ENCODE peak calls at places on chromosomes 7 and 10, in four cellular contexts. T is WERI-Rb-1, M is IMR-90, Y is kidney. W is an unnamed sample.

GRCh38 chr7:134504660-134505164 is 22.7 kb upstream of the AKR1B10 start:
- DNase-seq in T (no peak), M (no peak), Y (no peak), W (no peak)

GRCh38 chr10:49113741-49114141 is 1.6 kb downstream of the VSTM4 start:
- DNase-seq in T (no peak), M (peak), Y (no peak), W (no peak)

GRCh38 chr10:70137927-70138883 is 5.6 kb upstream of the AIFM2 start:
- DNase-seq in T (no peak), M (no peak), Y (no peak), W (no peak)

GRCh38 chr10:68756766-68757165 is 35.7 kb downstream of the CCAR1 start:
- DNase-seq in T (no peak), M (no peak), Y (no peak), W (no peak)

GRCh38 chr7:130963349-130963748 is 229.3 kb upstream of the KLF14 start:
- DNase-seq in T (no peak), M (no peak), Y (no peak), W (no peak)

GRCh38 chr7:50278120-50278519 is 26.4 kb upstream of the IKZF1 start:
- DNase-seq in T (no peak), M (no peak), Y (no peak), W (no peak)

GRCh38 chr10:119444866-119445265 is 97.7 kb downstream of the RGS10 start:
- DNase-seq in T (no peak), M (no peak), Y (peak), W (no peak)

GRCh38 chr7:96778263-96778662 is 68.6 kb upstream of the SEM1 start:
- DNase-seq in T (peak), M (no peak), Y (no peak), W (no peak)

GRCh38 chr7:104926905-104927454 is 87.0 kb upstream of the KMT2E start:
- DNase-seq in T (peak), M (no peak), Y (peak), W (no peak)

GRCh38 chr10:96991313-96991841 is 159.3 kb downstream of the LCOR start:
- DNase-seq in T (no peak), M (peak), Y (no peak), W (peak)
- H3K4me3 ChIP-seq in T (no peak), M (peak), Y (no peak), W (no peak)

DNA sequence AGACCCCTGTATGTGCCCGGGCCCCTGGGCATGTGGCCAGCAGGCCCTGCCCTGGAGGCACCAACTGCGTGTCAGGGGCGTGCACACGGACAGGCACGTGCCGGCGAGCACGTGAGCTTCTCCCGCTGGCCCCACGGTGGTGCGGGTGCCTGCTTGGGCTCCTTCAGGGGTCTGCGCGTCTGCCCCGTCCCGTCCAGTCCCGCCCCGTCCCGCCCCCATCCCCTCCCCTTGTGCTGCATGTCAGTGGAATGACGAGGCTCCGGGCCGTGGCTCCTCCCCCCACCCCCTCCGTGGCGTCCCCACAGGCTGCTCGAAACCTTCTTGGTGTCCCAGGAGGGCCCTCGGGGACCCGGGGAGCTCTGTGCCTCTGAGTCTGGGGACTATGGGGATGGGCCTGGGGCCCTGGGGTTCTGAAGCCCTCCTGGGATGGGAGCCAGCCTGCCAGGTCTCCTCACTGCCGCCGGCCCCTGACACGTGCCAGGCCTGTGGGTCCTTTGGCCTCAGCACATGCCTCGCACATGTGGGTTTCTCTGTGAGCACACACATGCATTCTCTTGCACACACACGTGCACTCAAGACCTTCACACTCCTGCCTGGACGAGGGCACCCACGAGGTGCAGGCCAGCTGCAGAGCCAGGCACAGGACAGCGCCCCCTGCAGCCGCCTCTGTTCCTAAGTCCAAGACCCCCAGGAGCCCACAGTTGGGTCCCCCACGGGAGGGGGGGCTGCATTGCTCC is 27.5 kb upstream of the AMZ1 start:
- DNase-seq in T (no peak), M (no peak), Y (peak), W (no peak)
- TF ChIP-seq CTCF in T (peak), M (peak), Y (no peak), W (peak)

GRCh38 chr7:26200113-26200443 is 468 bp downstream of the HNRNPA2B1 start:
- DNase-seq in T (peak), M (no peak), Y (peak), W (no peak)
- H3K4me3 ChIP-seq in T (peak), M (peak), Y (peak), W (peak)

GRCh38 chr7:74709880-74710671 is 52.6 kb downstream of the GTF2I start:
- DNase-seq in T (no peak), M (peak), Y (no peak), W (no peak)
- TF ChIP-seq CTCF in T (peak), M (peak), Y (no peak), W (peak)

GRCh38 chr10:97445722-97446639 is at the start of the genes EXOSC1 and ZDHHC16:
- DNase-seq in T (peak), M (peak), Y (peak), W (peak)

GRCh38 chr10:97445357-97445721 is 467 bp downstream of the EXOSC1 start:
- DNase-seq in T (no peak), M (no peak), Y (no peak), W (no peak)

GRCh38 chr10:97442277-97442676 is 3.5 kb downstream of the EXOSC1 start:
- DNase-seq in T (no peak), M (no peak), Y (no peak), W (no peak)

DNA sequence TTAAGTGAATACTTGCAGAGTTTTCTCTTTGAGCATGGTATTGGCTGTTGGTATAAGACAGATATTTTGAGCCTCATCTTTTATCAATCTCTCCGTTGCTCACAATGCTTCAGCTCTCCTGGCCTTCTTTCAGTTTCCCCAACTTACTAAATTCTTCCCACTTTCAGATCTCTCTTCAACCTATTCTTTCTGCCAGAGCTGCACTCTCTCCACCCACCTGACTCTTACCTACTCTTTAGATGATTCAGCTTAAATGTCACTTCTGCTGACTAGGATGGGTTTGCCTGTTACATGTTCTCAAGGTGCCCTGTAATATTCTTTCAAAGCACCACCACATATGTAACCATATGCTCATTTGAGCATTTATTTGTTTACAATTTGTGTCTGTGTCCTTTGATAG is 1.6 kb downstream of the EXOSC1 start:
- DNase-seq in T (no peak), M (no peak), Y (no peak), W (no peak)
- H3K4me3 ChIP-seq in T (no peak), M (no peak), Y (no peak), W (peak)

DNA sequence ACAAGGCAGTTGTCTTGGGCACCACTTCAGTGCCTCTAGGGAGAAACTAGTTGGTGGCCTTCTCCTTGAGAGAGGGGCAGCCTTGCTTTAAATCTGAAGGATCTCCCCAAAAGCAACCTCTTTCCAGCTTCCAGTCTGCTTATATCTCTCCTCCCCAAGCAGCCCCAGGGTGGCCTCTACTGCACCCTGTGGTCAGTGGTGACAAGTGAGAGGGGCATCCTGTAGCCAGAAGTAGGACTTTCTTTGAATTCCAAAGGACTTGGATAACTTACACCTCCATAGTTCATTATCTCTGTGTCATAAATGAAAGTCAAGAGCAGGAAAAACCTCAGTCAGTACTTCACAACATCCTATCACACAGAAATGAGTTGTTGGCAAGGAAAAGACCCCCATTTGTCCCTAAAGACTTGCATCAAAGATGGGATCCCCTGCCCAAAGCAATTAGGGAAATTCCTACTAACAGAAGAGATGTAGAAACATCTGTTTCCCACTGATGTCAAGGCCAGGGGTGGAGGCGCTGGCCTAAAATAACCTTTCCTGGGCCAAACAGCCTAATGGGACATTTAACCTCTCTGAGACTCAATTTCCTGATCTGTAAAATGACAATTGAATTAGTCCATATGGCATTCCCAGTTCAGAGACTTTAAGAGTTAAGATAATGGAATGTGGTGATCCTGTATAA is 44.0 kb upstream of the ANKRD1 start:
- DNase-seq in T (no peak), M (no peak), Y (no peak), W (no peak)
- TF ChIP-seq CTCF in T (no peak), M (no peak), Y (no peak), W (no peak)

W was measured in GM12864.